ENCODE peak calls at places on chromosomes 2 and 18, in five cellular contexts. One of them, this sample, is unnamed.

GRCh38 chr2:16675781-16676180 is 10.1 kb upstream of the CYRIA start:
- DNase-seq in H1: no peak
- DNase-seq in GM12878: no peak
- DNase-seq in K562: no peak
- DNase-seq in HepG2: no peak
- DNase-seq in this sample: no peak

GRCh38 chr2:235746257-235746934 is 252.6 kb downstream of the AGAP1 start:
- DNase-seq in GM12878: no peak
- DNase-seq in K562: peak
- DNase-seq in HepG2: peak
- DNase-seq in H1: no peak
- DNase-seq in this sample: peak

GRCh38 chr18:62766266-62766665 is 50.9 kb downstream of the PHLPP1 start:
- DNase-seq in GM12878: no peak
- DNase-seq in K562: no peak
- DNase-seq in H1: no peak
- DNase-seq in HepG2: no peak
- DNase-seq in this sample: no peak

GRCh38 chr2:118249531-118249930 is 161.3 kb downstream of the INSIG2 start:
- DNase-seq in HepG2: no peak
- DNase-seq in GM12878: peak
- DNase-seq in H1: no peak
- DNase-seq in K562: no peak
- DNase-seq in this sample: no peak

GRCh38 chr2:23513881-23514793 is 129.2 kb downstream of the KLHL29 start:
- DNase-seq in K562: no peak
- DNase-seq in GM12878: no peak
- DNase-seq in HepG2: no peak
- DNase-seq in H1: no peak
- DNase-seq in this sample: no peak

GRCh38 chr2:189582140-189582825 is 1.7 kb upstream of the SLC40A1 start:
- DNase-seq in H1: no peak
- DNase-seq in K562: no peak
- DNase-seq in GM12878: no peak
- DNase-seq in HepG2: no peak
- DNase-seq in this sample: no peak

GRCh38 chr2:68417931-68418330 is 49.2 kb downstream of the FBXO48 start:
- DNase-seq in K562: no peak
- DNase-seq in HepG2: no peak
- DNase-seq in H1: no peak
- DNase-seq in GM12878: no peak
- DNase-seq in this sample: no peak

GRCh38 chr2:53939656-53940055 is 31.1 kb downstream of the PSME4 start:
- DNase-seq in GM12878: no peak
- DNase-seq in K562: no peak
- DNase-seq in HepG2: no peak
- DNase-seq in H1: no peak
- DNase-seq in this sample: no peak

GRCh38 chr2:130251520-130251864 is 53.3 kb upstream of the TUBA3E start:
- DNase-seq in HepG2: no peak
- DNase-seq in GM12878: no peak
- DNase-seq in H1: no peak
- DNase-seq in K562: no peak
- DNase-seq in this sample: no peak

GRCh38 chr2:238777369-238778067 is 70.4 kb upstream of the TWIST2 start:
- DNase-seq in H1: no peak
- DNase-seq in GM12878: peak
- DNase-seq in HepG2: no peak
- DNase-seq in K562: no peak
- DNase-seq in this sample: no peak

GRCh38 chr2:51232026-51232425 is 200.1 kb upstream of the NRXN1 start:
- DNase-seq in K562: no peak
- DNase-seq in HepG2: no peak
- DNase-seq in H1: no peak
- DNase-seq in GM12878: no peak
- DNase-seq in this sample: no peak

GRCh38 chr2:30149513-30149912 is 2.7 kb downstream of the YPEL5 start:
- DNase-seq in HepG2: peak
- DNase-seq in K562: peak
- DNase-seq in GM12878: no peak
- DNase-seq in H1: no peak
- DNase-seq in this sample: peak

GRCh38 chr18:57077786-57078552 is 68.9 kb upstream of the BOD1L2 start:
- DNase-seq in HepG2: no peak
- DNase-seq in GM12878: peak
- DNase-seq in H1: no peak
- DNase-seq in K562: no peak
- DNase-seq in this sample: no peak

GRCh38 chr2:120935339-120936313 is 200.0 kb downstream of the GLI2 start:
- DNase-seq in GM12878: no peak
- DNase-seq in K562: no peak
- DNase-seq in HepG2: peak
- DNase-seq in H1: no peak
- DNase-seq in this sample: no peak

GRCh38 chr2:71223767-71224333 is 3.1 kb downstream of the PAIP2B start:
- DNase-seq in GM12878: no peak
- DNase-seq in K562: peak
- DNase-seq in HepG2: peak
- DNase-seq in H1: no peak
- DNase-seq in this sample: peak

GRCh38 chr2:233551491-233551890 is 15.1 kb downstream of the USP40 start:
- DNase-seq in K562: no peak
- DNase-seq in GM12878: no peak
- DNase-seq in HepG2: no peak
- DNase-seq in H1: no peak
- DNase-seq in this sample: no peak

GRCh38 chr2:233553366-233553765 is 13.2 kb downstream of the USP40 start:
- DNase-seq in GM12878: no peak
- DNase-seq in HepG2: no peak
- DNase-seq in K562: no peak
- DNase-seq in H1: no peak
- DNase-seq in this sample: no peak

GRCh38 chr2:233556756-233557736 is 9.5 kb downstream of the USP40 start:
- DNase-seq in GM12878: no peak
- DNase-seq in H1: no peak
- DNase-seq in HepG2: no peak
- DNase-seq in K562: no peak
- DNase-seq in this sample: no peak
- TF ChIP-seq CREB1 in GM12878: no peak
- TF ChIP-seq CREB1 in H1: no peak
- TF ChIP-seq CREB1 in HepG2: no peak
- TF ChIP-seq CREB1 in K562: no peak
- TF ChIP-seq CREB1 in this sample: no peak

DNA sequence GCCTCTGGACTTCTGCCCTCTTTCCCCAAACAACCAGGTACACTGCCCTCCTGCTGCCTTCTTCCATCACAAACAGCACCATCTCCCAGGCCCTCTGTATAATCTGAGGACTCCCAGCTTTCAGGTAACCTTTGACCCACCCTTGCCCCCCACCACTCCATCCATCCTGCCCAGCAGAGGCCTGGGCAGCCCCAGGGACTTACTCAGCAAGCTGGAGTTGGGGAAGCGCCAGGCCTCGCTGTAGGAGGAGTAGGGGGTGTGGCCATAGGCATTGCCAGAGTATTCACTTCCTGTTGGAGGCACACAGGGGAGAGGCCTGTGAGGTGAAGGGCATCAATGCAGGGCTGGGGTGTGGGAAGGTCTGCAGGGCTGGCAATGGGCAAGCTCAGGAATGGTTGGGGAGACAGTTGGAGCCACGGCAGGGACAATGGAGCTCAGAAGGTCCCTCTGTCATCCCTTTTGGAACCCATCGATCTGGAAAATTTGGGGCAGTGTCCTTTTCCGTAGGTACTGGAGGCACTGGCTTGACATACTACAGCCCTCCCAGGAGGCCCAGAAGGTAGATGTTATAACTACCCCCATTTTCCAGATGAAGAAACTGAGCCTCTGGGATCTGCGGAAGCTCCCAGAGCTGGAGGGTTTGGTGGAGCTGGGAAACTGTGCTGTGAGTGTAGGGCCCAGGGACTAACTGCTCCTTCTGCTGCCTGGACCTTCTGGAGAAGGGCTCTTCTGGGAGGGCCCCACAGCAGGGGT is 46.3 kb downstream of the PSD4 start:
- DNase-seq in H1: no peak
- DNase-seq in GM12878: no peak
- DNase-seq in K562: peak
- DNase-seq in HepG2: peak
- DNase-seq in this sample: no peak
- TF ChIP-seq ATF3 in H1: no peak
- TF ChIP-seq ATF3 in GM12878: no peak
- TF ChIP-seq ATF3 in K562: no peak
- TF ChIP-seq ATF3 in HepG2: no peak
- TF ChIP-seq ATF3 in this sample: no peak

GRCh38 chr2:12797815-12798214 is 81.1 kb downstream of the TRIB2 start:
- DNase-seq in K562: no peak
- DNase-seq in GM12878: no peak
- DNase-seq in HepG2: no peak
- DNase-seq in H1: no peak
- DNase-seq in this sample: no peak
- TF ChIP-seq CREB1 in K562: no peak
- TF ChIP-seq CREB1 in GM12878: no peak
- TF ChIP-seq CREB1 in HepG2: no peak
- TF ChIP-seq CREB1 in H1: no peak
- TF ChIP-seq CREB1 in this sample: no peak

GRCh38 chr2:101971836-101972235 is 19.9 kb upstream of the IL1R2 start:
- DNase-seq in GM12878: no peak
- DNase-seq in HepG2: no peak
- DNase-seq in K562: no peak
- DNase-seq in H1: no peak
- DNase-seq in this sample: no peak
- TF ChIP-seq ATF3 in GM12878: no peak
- TF ChIP-seq ATF3 in HepG2: no peak
- TF ChIP-seq ATF3 in K562: no peak
- TF ChIP-seq ATF3 in H1: no peak
- TF ChIP-seq ATF3 in this sample: no peak